ENCODE peak calls at places on chromosomes 4 and X, in nine cellular contexts. N, F, H, L, T, W, I, B and C are unnamed samples.

GRCh38 chr4:127708985-127709384 is 21.2 kb upstream of the SLC25A31 start:
- DNase-seq in N (no peak), F (peak; percentile 87), H (no peak), L (peak; percentile 77), T (no peak), W (peak; percentile 42), I (peak; percentile 95), B (no peak), C (peak; percentile 23)

GRCh38 chr4:60805500-60806313 is 394.4 kb upstream of the ADGRL3 start:
- DNase-seq in N (no peak), F (peak; percentile 75), H (peak; percentile 28), L (no peak), T (peak; percentile 51), W (peak; percentile 0), I (peak; percentile 28), B (peak; percentile 23), C (peak; percentile 80)

GRCh38 chr4:54005475-54005874 is 58.9 kb downstream of the CHIC2 start:
- DNase-seq in N (no peak), F (peak; percentile 79), H (no peak), L (no peak), T (no peak), W (peak; percentile 30), I (peak; percentile 59), B (no peak), C (no peak)

GRCh38 chr4:187283306-187283705 is 559.6 kb upstream of the FAT1 start:
- DNase-seq in N (no peak), F (no peak), H (no peak), L (no peak), T (no peak), W (peak; percentile 22), I (no peak), B (no peak), C (no peak)

GRCh38 chr4:94561249-94562024 is 109.7 kb downstream of the PDLIM5 start:
- DNase-seq in N (no peak), F (peak; percentile 86), H (no peak), L (no peak), T (no peak), W (peak; percentile 56), I (no peak), B (no peak), C (no peak)

GRCh38 chr4:26937136-26937535 is 76.5 kb downstream of the STIM2 start:
- DNase-seq in N (no peak), F (no peak), H (no peak), L (no peak), T (no peak), W (no peak), I (peak; percentile 14), B (peak; percentile 59), C (no peak)

GRCh38 chr4:17265653-17266052 is 246.2 kb downstream of the QDPR start:
- DNase-seq in N (no peak), F (no peak), H (no peak), L (no peak), T (no peak), W (no peak), I (no peak), B (no peak), C (no peak)

GRCh38 chrX:154749856-154750255 is 1.0 kb downstream of the GAB3 start:
- DNase-seq in N (no peak), F (peak; percentile 30), H (no peak), L (no peak), T (no peak), W (no peak), I (no peak), B (no peak), C (no peak)

GRCh38 chrX:68508799-68509198 is 9.9 kb downstream of the YIPF6 start:
- DNase-seq in N (no peak), F (peak; percentile 29), H (no peak), L (no peak), T (no peak), W (peak; percentile 9), I (no peak), B (no peak), C (peak; percentile 45)

GRCh38 chr4:129358571-129358970 is 262.6 kb downstream of the C4orf33 start:
- DNase-seq in N (no peak), F (peak; percentile 94), H (no peak), L (no peak), T (no peak), W (peak; percentile 48), I (no peak), B (no peak), C (no peak)

GRCh38 chr4:124711469-124712416 is 789 bp downstream of the ANKRD50 start:
- DNase-seq in N (peak; percentile 15), F (peak; percentile 90), H (peak; percentile 70), L (peak; percentile 43), T (peak; percentile 84), W (peak; percentile 80), I (peak; percentile 70), B (peak; percentile 4), C (peak; percentile 86)

GRCh38 chrX:130082244-130083106 is 27.8 kb downstream of the ELF4 start:
- DNase-seq in N (peak; percentile 59), F (peak; percentile 36), H (peak; percentile 35), L (peak; percentile 43), T (no peak), W (peak; percentile 33), I (peak; percentile 59), B (peak; percentile 67), C (no peak)

GRCh38 chrX:50211510-50211909 is 6.9 kb downstream of the CCNB3 start:
- DNase-seq in N (no peak), F (peak; percentile 47), H (peak; percentile 14), L (no peak), T (no peak), W (peak; percentile 5), I (peak; percentile 17), B (peak; percentile 33), C (peak; percentile 66)

GRCh38 chr4:143186202-143186601 is 1.5 kb downstream of the USP38 start:
- DNase-seq in N (no peak), F (peak; percentile 17), H (no peak), L (no peak), T (no peak), W (peak; percentile 25), I (peak; percentile 53), B (no peak), C (no peak)

GRCh38 chr4:155353923-155354540 is 22.7 kb downstream of the MAP9 start:
- DNase-seq in N (peak; percentile 24), F (peak; percentile 84), H (peak; percentile 87), L (peak; percentile 21), T (peak; percentile 81), W (peak; percentile 43), I (peak; percentile 37), B (peak; percentile 54), C (peak; percentile 79)

GRCh38 chr4:111400736-111401135 is 744.5 kb upstream of the FAM241A start:
- DNase-seq in N (no peak), F (peak; percentile 57), H (peak; percentile 24), L (no peak), T (peak; percentile 83), W (peak; percentile 75), I (no peak), B (no peak), C (no peak)

GRCh38 chr4:157983300-157983699 is 189.5 kb downstream of the GASK1B start:
- DNase-seq in N (no peak), F (no peak), H (no peak), L (no peak), T (no peak), W (no peak), I (no peak), B (no peak), C (no peak)

GRCh38 chr4:157980158-157980557 is 192.7 kb downstream of the GASK1B start:
- DNase-seq in N (no peak), F (no peak), H (no peak), L (no peak), T (no peak), W (no peak), I (no peak), B (no peak), C (no peak)

GRCh38 chr4:157978680-157979361 is 194.0 kb downstream of the GASK1B start:
- DNase-seq in N (no peak), F (peak; percentile 79), H (peak; percentile 57), L (peak; percentile 27), T (peak; percentile 77), W (peak; percentile 64), I (peak; percentile 55), B (peak; percentile 49), C (peak; percentile 90)

GRCh38 chr4:157984285-157984911 is 188.4 kb downstream of the GASK1B start:
- DNase-seq in N (no peak), F (no peak), H (no peak), L (no peak), T (no peak), W (no peak), I (no peak), B (no peak), C (no peak)
- H3K4me3 ChIP-seq in N (no peak overlapping the region), F (no peak overlapping the region), H (no peak overlapping the region), L (no peak overlapping the region), T (no peak overlapping the region), W (no peak overlapping the region), I (no peak overlapping the region), B (no peak overlapping the region), C (no peak overlapping the region)

GRCh38 chrX:148568763-148569162 is 68.3 kb downstream of the AFF2 start:
- DNase-seq in N (no peak), F (no peak), H (no peak), L (no peak), T (no peak), W (no peak), I (no peak), B (no peak), C (no peak)

GRCh38 chrX:148567779-148568178 is 67.4 kb downstream of the AFF2 start:
- DNase-seq in N (no peak), F (no peak), H (no peak), L (no peak), T (no peak), W (no peak), I (no peak), B (no peak), C (no peak)

GRCh38 chrX:148567229-148567628 is 66.8 kb downstream of the AFF2 start:
- DNase-seq in N (no peak), F (peak; percentile 13), H (no peak), L (no peak), T (peak; percentile 59), W (peak; percentile 65), I (no peak), B (no peak), C (no peak)

DNA sequence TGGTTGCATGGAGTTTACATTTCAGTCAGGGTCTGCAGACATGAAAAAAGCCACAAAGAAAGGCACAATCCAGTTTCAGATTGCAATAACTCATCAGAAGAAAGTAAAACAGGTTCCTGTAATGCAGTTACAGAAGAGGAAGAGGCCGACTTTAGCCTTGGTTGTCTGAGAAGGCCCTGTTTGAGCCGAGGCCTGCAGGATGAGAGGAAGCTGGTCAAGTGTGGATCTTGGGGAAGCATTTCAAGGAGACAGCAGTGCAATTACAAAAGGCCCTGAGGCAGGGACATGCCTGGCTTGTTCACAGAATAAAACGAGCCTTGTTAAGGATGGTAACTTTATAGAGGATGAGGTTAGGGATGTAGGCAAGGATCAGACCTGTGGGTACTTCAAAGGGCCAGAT is 62.4 kb downstream of the AFF2 start:
- DNase-seq in N (no peak), F (no peak), H (no peak), L (no peak), T (no peak), W (no peak), I (no peak), B (peak; percentile 60), C (no peak)
- H3K4me3 ChIP-seq in N (no peak overlapping the region), F (no peak overlapping the region), H (no peak overlapping the region), L (no peak overlapping the region), T (no peak overlapping the region), W (no peak overlapping the region), I (no peak overlapping the region), B (no peak overlapping the region), C (no peak overlapping the region)

GRCh38 chr4:40241936-40242590 is 45.2 kb downstream of the RHOH start:
- DNase-seq in N (no peak), F (no peak), H (no peak), L (no peak), T (no peak), W (peak; percentile 67), I (no peak), B (no peak), C (no peak)
- H3K4me3 ChIP-seq in N (no peak overlapping the region), F (no peak overlapping the region), H (no peak overlapping the region), L (no peak overlapping the region), T (no peak overlapping the region), W (no peak overlapping the region), I (no peak overlapping the region), B (no peak overlapping the region), C (no peak overlapping the region)

GRCh38 chr4:180134116-180134866 is 2108.9 kb upstream of the TENM3 start:
- DNase-seq in N (no peak), F (no peak), H (peak; percentile 58), L (peak; percentile 13), T (peak; percentile 72), W (no peak), I (peak; percentile 72), B (no peak), C (peak; percentile 30)
- H3K4me3 ChIP-seq in N (no peak overlapping the region), F (no peak overlapping the region), H (no peak overlapping the region), L (no peak overlapping the region), T (no peak overlapping the region), W (no peak overlapping the region), I (no peak overlapping the region), B (no peak overlapping the region), C (no peak overlapping the region)